ENCODE peak calls at places on chromosomes 11 and 22, in five cellular contexts. A is sigmoid colon, N is mammary epithelial cell, X is RWPE1, U is upper lobe of right lung. Z is an unnamed sample.

GRCh38 chr11:801097-801780 is 3.2 kb upstream of the SLC25A22 start:
- DNase-seq in U (no peak), A (no peak), N (no peak), X (no peak), Z (no peak)

GRCh38 chr22:43378011-43378704 is 33.7 kb upstream of the MPPED1 start:
- DNase-seq in U (no peak), A (no peak), N (no peak), X (no peak), Z (peak)

GRCh38 chr11:92449222-92449621 is 224.6 kb downstream of the FAT3 start:
- DNase-seq in N (no peak), U (no peak), X (peak), A (no peak), Z (no peak)

GRCh38 chr11:1053121-1053901 is 16.8 kb upstream of the MUC6 start:
- DNase-seq in X (no peak), A (peak), N (no peak), U (peak), Z (peak)

GRCh38 chr22:28904211-28904808 is 20.9 kb downstream of the ZNRF3 start:
- DNase-seq in X (no peak), U (no peak), A (no peak), N (no peak), Z (no peak)

GRCh38 chr11:12693485-12694181 is 19.4 kb downstream of the TEAD1 start:
- DNase-seq in N (peak), U (peak), A (peak), X (peak), Z (peak)

GRCh38 chr11:123284454-123284853 is 89.4 kb upstream of the CLMP start:
- DNase-seq in U (no peak), A (no peak), N (no peak), X (no peak), Z (no peak)

GRCh38 chr22:31530816-31531180 is 34.5 kb downstream of the SFI1 start:
- DNase-seq in N (no peak), A (no peak), X (no peak), U (no peak), Z (no peak)

GRCh38 chr11:31797227-31798056 is 13.7 kb downstream of the PAX6 start:
- DNase-seq in U (no peak), N (no peak), A (no peak), X (no peak), Z (no peak)

GRCh38 chr11:65452806-65453490 is 30.4 kb downstream of the NEAT1 start:
- DNase-seq in U (no peak), N (peak), A (no peak), X (peak), Z (peak)

GRCh38 chr11:77665240-77665965 is 27.8 kb upstream of the CLNS1A start:
- DNase-seq in U (no peak), X (no peak), N (no peak), A (no peak), Z (no peak)

GRCh38 chr22:40024201-40025061 is 29.7 kb downstream of the FAM83F start:
- DNase-seq in U (peak), N (peak), A (peak), X (peak), Z (peak)

GRCh38 chr22:40418366-40419201 is 48.2 kb downstream of the SGSM3 start:
- DNase-seq in N (no peak), A (peak), U (no peak), X (no peak), Z (peak)

GRCh38 chr22:26453812-26454500 is 24.9 kb downstream of the ASPHD2 start:
- DNase-seq in U (no peak), N (no peak), X (no peak), A (no peak), Z (no peak)

GRCh38 chr11:69877235-69877634 is 58.0 kb upstream of the FGF3 start:
- DNase-seq in N (no peak), U (peak), X (no peak), A (peak), Z (peak)

GRCh38 chr11:117166491-117166890 is 12.1 kb upstream of the SIDT2 start:
- DNase-seq in A (no peak), X (no peak), U (no peak), N (no peak), Z (no peak)

GRCh38 chr11:130749216-130749615 is 167.1 kb downstream of the SNX19 start:
- DNase-seq in A (no peak), U (no peak), N (no peak), X (no peak), Z (no peak)

GRCh38 chr22:49966716-49967332 is 6.3 kb downstream of the PIM3 start:
- DNase-seq in U (peak), X (no peak), N (no peak), A (peak), Z (peak)

GRCh38 chr11:99988105-99988907 is 698.8 kb upstream of the ARHGAP42 start:
- DNase-seq in U (no peak), N (no peak), X (no peak), A (no peak), Z (no peak)

GRCh38 chr22:47053865-47054185 is 291.4 kb downstream of the TBC1D22A start:
- DNase-seq in X (no peak), U (no peak), N (no peak), A (no peak), Z (peak)

GRCh38 chr22:22216450-22216959 is 28.1 kb upstream of the VPREB1 start:
- DNase-seq in U (no peak), X (no peak), A (no peak), N (no peak), Z (no peak)

GRCh38 chr11:32340181-32340580 is 95.2 kb downstream of the WT1 start:
- DNase-seq in N (no peak), A (no peak), U (no peak), X (no peak), Z (no peak)

GRCh38 chr11:91173701-91174100 is 950.9 kb upstream of the CHORDC1 start:
- DNase-seq in A (no peak), X (no peak), N (peak), U (no peak), Z (no peak)

GRCh38 chr11:113106507-113106906 is 145.3 kb downstream of the NCAM1 start:
- DNase-seq in N (peak), A (no peak), U (no peak), X (no peak), Z (no peak)

DNA sequence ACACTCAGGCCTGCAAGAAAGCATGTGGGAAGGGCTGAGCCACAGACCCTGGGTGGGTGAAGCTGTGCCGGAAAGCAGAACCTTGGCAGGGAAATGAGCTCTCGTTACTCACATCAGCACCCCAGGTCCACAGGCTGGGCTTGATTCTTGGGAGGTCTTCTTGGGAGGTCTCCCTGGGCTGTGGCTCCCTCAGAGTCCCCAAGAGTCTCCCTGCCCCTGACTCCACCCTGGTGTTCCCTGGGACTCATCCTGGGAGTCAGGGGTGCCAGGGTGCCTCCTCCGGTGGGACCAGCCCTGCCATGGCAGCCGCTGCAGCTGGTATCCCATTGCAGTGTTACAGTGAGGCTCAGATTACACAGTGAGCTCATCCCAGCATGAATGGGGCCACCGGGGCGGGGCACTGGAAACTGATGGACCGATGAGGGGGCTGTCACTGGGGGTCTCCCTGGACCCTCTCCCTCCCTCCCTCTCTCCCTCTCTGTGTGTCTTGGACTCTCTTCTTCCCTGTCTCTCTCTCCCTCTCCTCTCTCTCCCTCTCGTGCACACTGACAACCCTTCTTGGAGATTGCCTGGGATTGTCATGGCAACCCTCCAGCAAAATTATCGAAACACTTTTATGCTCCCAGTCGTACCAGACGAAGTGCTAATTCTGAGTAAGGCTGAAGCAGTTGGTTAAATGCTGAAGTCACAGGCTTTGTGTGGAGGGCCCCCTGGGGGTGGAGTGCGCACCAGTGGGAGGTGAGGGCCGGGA is 8.7 kb upstream of the C11orf96 start:
- DNase-seq in N (no peak), U (no peak), A (no peak), X (no peak), Z (no peak)
- TF ChIP-seq CTCF in N (no peak), U (no peak), A (no peak), X (no peak), Z (no peak)

DNA sequence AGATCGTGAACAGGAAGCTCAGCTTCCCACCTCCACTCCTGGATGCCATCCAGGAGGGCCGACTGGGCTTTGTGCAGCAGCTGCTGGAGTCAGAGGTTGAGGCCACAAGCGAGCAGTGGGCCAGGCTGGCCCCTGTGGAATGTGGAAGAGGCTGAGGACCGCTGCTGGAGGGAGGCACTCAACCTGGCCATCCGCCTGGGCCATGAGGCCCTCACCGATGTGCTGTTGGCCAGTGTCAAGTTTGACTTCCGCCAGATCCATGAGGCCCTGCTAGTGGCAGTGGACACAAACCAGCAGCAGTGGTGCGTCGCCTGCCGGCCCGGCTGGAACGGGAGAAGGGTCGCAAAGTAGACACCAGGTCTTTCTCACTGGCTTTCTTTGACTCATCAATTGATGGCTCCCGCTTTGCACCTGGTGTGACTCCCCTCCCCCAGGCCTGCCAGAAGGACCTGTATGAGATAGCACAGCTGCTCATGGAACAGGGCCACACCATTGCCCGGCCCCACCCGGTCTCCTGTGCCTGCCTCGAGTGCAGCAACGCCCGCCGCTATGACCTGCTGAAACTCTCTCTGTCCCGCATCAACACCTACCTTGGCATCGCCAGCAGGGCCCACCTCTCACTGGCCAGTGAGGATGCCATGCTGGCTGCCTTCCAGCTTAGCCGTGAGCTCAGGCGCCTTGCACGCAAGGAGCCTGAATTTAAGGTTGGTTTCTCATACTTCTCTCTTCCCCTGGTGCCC is 24.9 kb downstream of the ART5 start:
- DNase-seq in X (no peak), U (peak), A (peak), N (no peak), Z (no peak)
- H3K27ac ChIP-seq in X (no peak), U (no peak), A (no peak), N (no peak), Z (no peak)

GRCh38 chr22:45972091-45972867 is 4.7 kb downstream of the WNT7B start:
- DNase-seq in U (no peak), X (no peak), N (no peak), A (no peak), Z (no peak)
- TF ChIP-seq CTCF in U (no peak), X (no peak), N (no peak), A (no peak), Z (no peak)

GRCh38 chr11:71486320-71486719 is 33.3 kb downstream of the NADSYN1 start:
- DNase-seq in N (no peak), X (no peak), A (peak), U (no peak), Z (no peak)

GRCh38 chr11:71490044-71490730 is 36.9 kb upstream of the KRTAP5-7 start:
- DNase-seq in U (no peak), A (peak), X (no peak), N (no peak), Z (no peak)

GRCh38 chr11:71488968-71489265 is 35.9 kb downstream of the NADSYN1 start:
- DNase-seq in N (no peak), U (no peak), A (peak), X (no peak), Z (no peak)

GRCh38 chr11:71489311-71490043 is 36.5 kb downstream of the NADSYN1 start:
- DNase-seq in X (peak), A (peak), N (peak), U (no peak), Z (no peak)

DNA sequence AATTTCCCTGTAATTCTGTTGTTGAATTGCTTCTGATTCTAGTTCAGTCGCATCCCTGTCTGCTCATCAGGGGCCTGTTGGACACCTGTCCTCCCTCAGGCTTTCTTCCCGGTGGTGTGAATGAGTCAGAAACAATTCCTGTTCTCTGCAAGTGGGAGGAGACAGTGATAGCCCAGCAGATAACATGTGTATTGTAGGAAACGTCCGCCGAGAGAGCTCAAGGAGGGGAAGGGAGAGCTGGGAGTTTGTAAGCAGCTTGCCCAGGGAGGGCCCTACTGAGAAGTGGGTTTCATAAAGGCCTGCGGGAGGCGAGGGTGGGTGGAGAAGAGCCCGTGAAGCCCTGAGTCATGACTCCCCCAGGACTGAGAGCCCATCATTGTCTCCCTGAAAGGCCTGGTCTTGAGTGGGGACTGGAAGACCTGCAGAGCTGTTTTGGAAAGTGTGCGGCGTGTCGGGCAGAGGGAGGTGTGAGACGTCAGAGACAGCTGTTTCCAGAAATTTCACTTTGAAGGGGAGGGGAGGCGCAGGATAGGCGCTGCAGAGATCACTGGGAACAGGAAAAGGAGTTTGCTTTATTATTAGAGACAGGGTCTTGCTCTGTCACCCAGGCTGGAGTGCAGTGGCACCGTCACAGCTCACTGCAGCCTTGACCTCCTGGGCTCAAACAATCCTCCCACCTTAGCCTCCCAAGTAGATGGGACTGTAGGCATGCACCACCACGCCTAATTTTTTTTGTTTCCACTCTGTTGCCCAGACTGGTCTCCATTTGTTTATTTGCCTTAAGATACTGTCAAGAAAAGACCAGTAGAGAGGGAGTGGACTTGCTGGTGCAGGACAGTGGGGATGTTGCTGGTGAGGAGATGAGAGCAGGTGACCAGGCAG is 35.3 kb downstream of the NADSYN1 start:
- DNase-seq in N (peak), A (peak), X (peak), U (no peak), Z (no peak)
- H3K27ac ChIP-seq in N (no peak), A (no peak), X (peak), U (peak), Z (no peak)

GRCh38 chr11:121870202-121871045 is 245.6 kb downstream of the BLID start:
- DNase-seq in N (no peak), X (no peak), A (no peak), U (no peak), Z (no peak)
- TF ChIP-seq CTCF in N (peak), X (no peak), A (no peak), U (no peak), Z (no peak)

DNA sequence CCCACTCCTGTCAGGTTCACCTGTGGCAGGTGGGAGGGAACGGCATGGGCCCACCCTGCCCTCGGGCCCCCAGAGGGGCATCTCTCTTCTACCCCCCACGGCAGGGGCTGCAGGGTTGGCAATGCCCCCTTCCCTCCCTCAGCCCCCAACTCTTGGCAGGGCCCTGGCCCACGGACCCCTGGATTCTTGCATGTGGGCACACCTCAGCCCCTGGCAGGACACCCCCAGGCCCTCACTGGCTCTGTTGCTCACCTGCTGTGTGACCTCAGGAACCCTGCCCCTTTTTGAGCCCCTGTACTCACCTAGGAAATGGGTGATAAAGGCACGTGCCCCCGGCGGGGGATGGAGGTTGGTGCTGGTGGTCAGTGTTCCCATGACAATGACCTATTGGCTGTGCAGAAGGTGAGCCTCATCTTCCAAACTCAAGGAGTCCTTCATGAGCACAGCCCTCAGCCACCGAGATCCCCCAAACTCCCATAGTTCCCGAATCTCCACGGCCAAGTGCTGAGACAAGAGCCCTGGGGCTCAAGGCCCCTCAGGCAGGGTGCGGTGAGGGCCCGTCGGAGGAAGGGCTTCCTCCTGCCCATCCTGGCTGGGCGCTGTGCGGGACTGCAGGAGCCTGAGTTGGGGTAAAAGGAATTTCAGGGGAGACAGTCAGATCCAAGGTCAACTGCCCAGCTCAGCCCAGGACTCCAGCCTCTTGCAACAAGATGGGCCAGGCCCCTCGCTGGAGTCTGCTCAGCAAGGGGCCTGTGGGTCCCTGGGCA is 198.2 kb downstream of the IGLL1 start:
- DNase-seq in N (no peak), U (no peak), A (no peak), X (no peak), Z (no peak)
- H3K27ac ChIP-seq in N (no peak), U (no peak), A (no peak), X (no peak), Z (no peak)

DNA sequence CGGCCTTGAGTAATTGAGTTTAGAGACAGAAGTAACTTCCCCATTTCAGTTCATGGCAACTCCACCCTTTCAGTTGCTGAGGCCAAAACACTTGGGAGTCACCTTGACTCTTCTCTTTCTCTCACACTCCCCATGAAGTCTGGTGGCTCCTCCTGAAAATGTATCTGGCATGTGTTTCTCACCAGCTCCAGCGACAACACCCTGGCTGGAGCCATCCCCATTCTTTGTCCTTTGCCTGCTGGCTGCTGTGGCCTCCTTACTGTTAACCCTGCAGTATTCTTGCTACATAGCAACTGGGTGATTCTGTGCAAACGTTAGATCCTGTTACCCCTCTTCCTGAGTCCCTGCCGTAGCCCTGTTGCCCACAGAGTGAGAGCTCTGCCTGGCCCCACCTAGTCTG is 23.9 kb downstream of the SLC6A5 start:
- DNase-seq in A (no peak), N (no peak), U (no peak), X (no peak), Z (no peak)
- TF ChIP-seq CTCF in A (no peak), N (no peak), U (no peak), X (no peak), Z (no peak)

Z was measured in kidney.